ENCODE peak calls at places on chromosomes 7 and 10, in six cellular contexts. H, J, N, B, I and W are unnamed samples.

GRCh38 chr7:30922596-30922995 is 10.9 kb downstream of the AQP1 start:
- DNase-seq in H (peak; percentile 65), J (peak; percentile 18), N (no peak), B (peak; percentile 45), I (no peak), W (peak; percentile 24)

GRCh38 chr10:122420624-122421007 is 33.8 kb upstream of the ARMS2 start:
- DNase-seq in H (no peak), J (no peak), N (no peak), B (no peak), I (no peak), W (no peak)

GRCh38 chr7:157477550-157478212 is 140.9 kb downstream of the DNAJB6 start:
- DNase-seq in H (peak; percentile 40), J (no peak), N (no peak), B (peak; percentile 59), I (no peak), W (no peak)

GRCh38 chr7:103714377-103714927 is 268.4 kb upstream of the SLC26A5 start:
- DNase-seq in H (no peak), J (no peak), N (no peak), B (no peak), I (no peak), W (no peak)

GRCh38 chr7:73715648-73716317 is 3.7 kb downstream of the STX1A start:
- DNase-seq in H (no peak), J (no peak), N (peak; percentile 96), B (no peak), I (no peak), W (no peak)

GRCh38 chr7:47601119-47601880 is 19.4 kb upstream of the TNS3 start:
- DNase-seq in H (no peak), J (no peak), N (peak; percentile 96), B (no peak), I (no peak), W (no peak)

GRCh38 chr7:99707096-99707495 is 27.3 kb upstream of the CYP3A5 start:
- DNase-seq in H (no peak), J (no peak), N (peak; percentile 34), B (no peak), I (no peak), W (no peak)

GRCh38 chr7:54705436-54705835 is 53.6 kb downstream of the SEC61G start:
- DNase-seq in H (no peak), J (no peak), N (peak; percentile 72), B (no peak), I (no peak), W (no peak)

GRCh38 chr7:130899638-130900401 is 165.8 kb upstream of the KLF14 start:
- DNase-seq in H (no peak), J (no peak), N (no peak), B (no peak), I (no peak), W (no peak)

GRCh38 chr10:125684583-125684982 is 1.6 kb upstream of the TEX36 start:
- DNase-seq in H (no peak), J (no peak), N (no peak), B (no peak), I (no peak), W (no peak)

GRCh38 chr7:35359423-35359822 is 105.5 kb upstream of the TBX20 start:
- DNase-seq in H (no peak), J (no peak), N (no peak), B (no peak), I (no peak), W (no peak)

GRCh38 chr7:126398285-126398684 is 854.5 kb downstream of the GRM8 start:
- DNase-seq in H (no peak), J (no peak), N (peak; percentile 37), B (no peak), I (no peak), W (no peak)

GRCh38 chr10:131211965-131212619 is 99.4 kb downstream of the TCERG1L start:
- DNase-seq in H (no peak), J (peak; percentile 6), N (no peak), B (no peak), I (no peak), W (no peak)

DNA sequence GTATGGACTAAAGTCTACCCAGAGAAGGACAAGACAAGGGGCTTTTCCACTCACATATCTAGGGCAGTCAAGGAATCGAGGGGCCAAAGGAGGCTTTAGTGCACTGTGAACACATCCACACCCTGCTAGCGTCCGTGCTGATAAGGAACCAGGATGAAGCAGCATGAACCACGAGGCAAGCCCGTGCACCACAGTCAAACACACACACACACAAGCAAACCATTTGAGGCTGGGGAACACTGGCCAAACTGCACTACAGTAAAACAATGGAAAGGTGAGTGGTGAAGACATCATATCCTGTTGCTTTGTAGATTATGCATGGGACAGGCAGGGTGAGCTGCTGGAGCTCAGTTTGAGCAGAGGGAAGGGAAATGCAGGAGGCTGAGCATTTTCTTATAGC is 177.4 kb upstream of the CDCA7L start:
- DNase-seq in H (no peak), J (peak; percentile 45), N (no peak), B (no peak), I (no peak), W (no peak)
- H3K4me1 ChIP-seq in H (no peaks in the 10 kb centered on the region), J (peaks cover 41% of the 10 kb centered on the region), N (peaks cover 5% of the 10 kb centered on the region), B (peaks cover 8% of the 10 kb centered on the region), I (no peaks in the 10 kb centered on the region), W (peaks cover 15% of the 10 kb centered on the region)

GRCh38 chr7:135197906-135198655 is 13.2 kb downstream of the WDR91 start:
- DNase-seq in H (no peak), J (no peak), N (no peak), B (no peak), I (no peak), W (no peak)

GRCh38 chr7:135201350-135201749 is 10.0 kb downstream of the WDR91 start:
- DNase-seq in H (no peak), J (no peak), N (no peak), B (no peak), I (no peak), W (no peak)

GRCh38 chr7:135197343-135197742 is 14.0 kb downstream of the WDR91 start:
- DNase-seq in H (no peak), J (no peak), N (no peak), B (no peak), I (no peak), W (no peak)

GRCh38 chr7:135200824-135201331 is 10.4 kb downstream of the WDR91 start:
- DNase-seq in H (no peak), J (no peak), N (peak; percentile 41), B (no peak), I (no peak), W (no peak)

DNA sequence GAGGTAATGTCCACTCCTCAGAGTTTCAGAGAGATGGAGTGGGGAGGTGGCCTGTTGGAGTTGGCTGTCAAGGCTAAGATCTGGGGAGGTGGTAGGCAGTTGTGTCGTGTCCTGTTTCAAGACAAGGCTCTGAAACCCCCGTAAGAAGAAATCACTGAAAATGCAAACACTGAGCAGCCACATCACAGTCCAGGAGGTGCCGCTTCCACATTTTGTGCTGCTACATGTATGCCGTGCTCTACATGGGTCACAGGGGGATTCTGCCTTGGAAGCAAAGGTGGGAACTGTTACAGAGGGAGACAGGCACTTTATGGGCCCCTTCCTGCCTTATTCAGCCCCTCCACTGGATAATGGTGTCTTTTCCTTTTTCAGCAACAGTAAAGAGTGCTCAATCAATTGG is 11.9 kb downstream of the WDR91 start:
- DNase-seq in H (no peak), J (no peak), N (no peak), B (no peak), I (no peak), W (no peak)
- H3K36me3 ChIP-seq in H (peaks cover 10% of the 10 kb centered on the region), J (peaks cover 91% of the 10 kb centered on the region), N (peaks cover 31% of the 10 kb centered on the region), B (peaks cover 80% of the 10 kb centered on the region), I (peaks cover 64% of the 10 kb centered on the region), W (peaks cover 96% of the 10 kb centered on the region)

GRCh38 chr7:84232653-84233052 is 38.1 kb upstream of the SEMA3A start:
- DNase-seq in H (no peak), J (no peak), N (peak; percentile 40), B (no peak), I (no peak), W (no peak)
- H3K27ac ChIP-seq in H (no peak overlapping the region), J (no peak overlapping the region), N (no peak overlapping the region), B (no peak overlapping the region), I (no peak overlapping the region), W (no peak overlapping the region)

DNA sequence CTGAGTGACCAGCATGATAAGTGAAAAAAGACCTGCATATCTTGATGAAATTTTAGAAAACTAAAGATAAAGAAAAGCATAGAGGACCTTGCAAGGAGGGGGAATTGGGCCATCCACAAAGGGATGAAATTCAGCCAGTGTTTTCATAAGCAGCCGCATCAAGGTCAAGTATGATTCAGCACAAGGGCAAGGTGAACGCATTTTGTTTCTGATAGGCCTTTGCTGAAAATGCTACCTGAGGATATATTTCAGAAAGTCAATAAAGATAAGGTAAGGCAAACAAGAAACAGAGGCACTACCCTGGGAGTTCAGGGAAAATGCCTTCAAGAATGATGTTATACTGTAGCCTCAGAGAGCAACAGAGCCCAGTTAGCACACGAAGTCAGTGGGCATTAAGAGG is 55.0 kb upstream of the SHH start:
- DNase-seq in H (no peak), J (no peak), N (no peak), B (no peak), I (no peak), W (no peak)
- H3K4me1 ChIP-seq in H (no peaks in the 10 kb centered on the region), J (no peaks in the 10 kb centered on the region), N (peaks cover 4% of the 10 kb centered on the region), B (no peaks in the 10 kb centered on the region), I (no peaks in the 10 kb centered on the region), W (no peaks in the 10 kb centered on the region)

DNA sequence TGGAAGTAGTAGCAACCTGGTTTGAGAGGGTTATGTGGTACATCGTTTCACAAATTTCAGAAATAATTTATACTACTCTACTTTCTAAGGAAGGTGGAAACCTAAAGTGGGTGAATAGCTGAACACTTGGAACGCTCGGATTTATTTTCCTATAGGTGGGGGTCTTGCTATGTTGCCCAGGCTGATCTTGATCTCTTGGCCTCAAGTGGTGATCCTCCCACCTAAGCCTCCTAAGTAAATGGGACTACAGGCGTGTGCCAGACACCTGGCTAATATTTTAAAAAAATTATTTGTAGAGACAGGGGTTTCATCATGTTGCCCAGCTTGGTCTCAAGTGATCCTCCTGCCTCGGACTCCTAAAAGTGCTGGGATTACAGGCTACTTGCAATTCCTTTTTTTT is 6.7 kb upstream of the KMT2E start:
- DNase-seq in H (no peak), J (no peak), N (no peak), B (no peak), I (no peak), W (no peak)
- H3K36me3 ChIP-seq in H (no peaks in the 10 kb centered on the region), J (peaks cover 22% of the 10 kb centered on the region), N (peaks cover 2% of the 10 kb centered on the region), B (no peaks in the 10 kb centered on the region), I (peaks cover 6% of the 10 kb centered on the region), W (peaks cover 11% of the 10 kb centered on the region)

GRCh38 chr10:29277296-29277695 is 11.6 kb upstream of the LYZL1 start:
- DNase-seq in H (no peak), J (no peak), N (no peak), B (no peak), I (no peak), W (no peak)
- H3K27ac ChIP-seq in H (no peak overlapping the region), J (no peak overlapping the region), N (no peak overlapping the region), B (no peak overlapping the region), I (no peak overlapping the region), W (no peak overlapping the region)

DNA sequence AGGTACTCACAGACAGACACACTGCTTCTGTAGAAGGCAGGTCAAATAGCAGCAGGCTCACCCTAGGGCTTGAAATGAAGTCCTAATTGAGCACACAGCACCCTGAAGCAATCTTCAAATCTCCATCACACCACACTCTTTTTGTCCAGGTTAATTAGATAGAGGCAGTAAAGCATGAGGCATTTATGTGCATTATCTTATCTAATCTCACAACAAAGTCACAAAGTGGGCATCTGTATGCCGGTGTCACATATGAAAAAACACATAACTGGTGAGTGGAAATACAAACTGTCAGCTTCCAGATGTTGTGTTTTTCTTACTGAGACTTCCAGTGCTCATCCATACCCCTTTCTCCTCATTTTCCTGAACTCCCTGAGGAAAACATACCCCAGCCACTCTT is 63.8 kb upstream of the NRBF2 start:
- DNase-seq in H (no peak), J (no peak), N (no peak), B (no peak), I (no peak), W (no peak)
- H3K4me1 ChIP-seq in H (no peaks in the 10 kb centered on the region), J (no peaks in the 10 kb centered on the region), N (peaks cover 13% of the 10 kb centered on the region), B (no peaks in the 10 kb centered on the region), I (no peaks in the 10 kb centered on the region), W (no peaks in the 10 kb centered on the region)